ENCODE peak calls at places on chromosomes 4 and X, in five cellular contexts. D is H9; W is NCI-H1092; I is SK-MEL-5; B is activated CD4-positive, alpha-beta T cell treated with anti-CD3 and anti-CD28 coated beads for 1 hour. A is an unnamed sample.

GRCh38 chrX:9465380-9466114 is 689 bp downstream of the TBL1X start:
- DNase-seq in W (no peak), D (no peak), B (peak; percentile 11), I (no peak), A (no peak)

GRCh38 chr4:114941522-114941921 is 171.9 kb downstream of the NDST4 start:
- DNase-seq in D (no peak), I (no peak), W (no peak), B (no peak), A (no peak)

GRCh38 chrX:140354431-140355120 is 150.3 kb downstream of the SOX3 start:
- DNase-seq in I (no peak), B (no peak), W (no peak), D (no peak), A (no peak)

GRCh38 chr4:142092941-142093340 is 456.6 kb downstream of the IL15 start:
- DNase-seq in B (no peak), W (no peak), D (no peak), I (no peak), A (no peak)

GRCh38 chrX:57227691-57228090 is 58.8 kb upstream of the FAAH2 start:
- DNase-seq in D (peak; percentile 57), W (no peak), I (no peak), B (no peak), A (no peak)

GRCh38 chr4:125013891-125014290 is 300.9 kb upstream of the FAT4 start:
- DNase-seq in D (peak; percentile 30), I (no peak), B (no peak), W (no peak), A (no peak)

GRCh38 chr4:15327311-15328298 is 100.2 kb upstream of the C1QTNF7 start:
- DNase-seq in B (no peak), I (no peak), D (no peak), W (no peak), A (no peak)

GRCh38 chr4:184439856-184440592 is 34.3 kb downstream of the IRF2 start:
- DNase-seq in D (no peak), B (no peak), W (no peak), I (no peak), A (no peak)

GRCh38 chr4:4610672-4611071 is 68.8 kb upstream of the STX18 start:
- DNase-seq in I (no peak), W (no peak), D (no peak), B (no peak), A (no peak)

GRCh38 chr4:83217721-83218522 is 66.7 kb downstream of the COQ2 start:
- DNase-seq in I (no peak), D (no peak), B (peak; percentile 38), W (no peak), A (peak; percentile 7)

GRCh38 chrX:10555846-10556245 is 64.5 kb downstream of the MID1 start:
- DNase-seq in W (no peak), B (no peak), D (no peak), I (no peak), A (no peak)

GRCh38 chr4:84877051-84877833 is 89.2 kb downstream of the WDFY3 start:
- DNase-seq in D (no peak), B (no peak), I (no peak), W (no peak), A (no peak)

GRCh38 chr4:178086324-178086723 is 644.1 kb upstream of the AGA start:
- DNase-seq in W (no peak), D (peak; percentile 65), B (no peak), I (peak; percentile 5), A (no peak)

GRCh38 chr4:124423160-124423559 is 289.4 kb downstream of the ANKRD50 start:
- DNase-seq in W (no peak), I (no peak), B (no peak), D (no peak), A (no peak)

GRCh38 chr4:12146349-12146748 is 717.7 kb upstream of the HS3ST1 start:
- DNase-seq in W (no peak), D (no peak), B (no peak), I (no peak), A (no peak)

GRCh38 chr4:53899544-53900274 is 164.7 kb downstream of the CHIC2 start:
- DNase-seq in B (no peak), W (no peak), I (no peak), D (no peak), A (no peak)

GRCh38 chr4:132344924-132345828 is 803.9 kb upstream of the PCDH10 start:
- DNase-seq in I (peak; percentile 85), B (no peak), W (no peak), D (no peak), A (no peak)